ENCODE peak calls at places on chromosomes 7 and 10, in nine cellular contexts. J is uterus; E is heart left ventricle; H is kidney epithelial cell; B is GM12878; Y is AG04450; F is CD8-positive, alpha-beta T cell; O is Peyer's patch; Z is cardiac muscle cell. V is an unnamed sample.

GRCh38 chr10:131758942-131759315 is 141.9 kb upstream of the PPP2R2D start:
- DNase-seq in Z (no peak), F (no peak), B (no peak), Y (no peak), E (no peak), O (no peak), H (no peak), J (no peak), V (no peak)

GRCh38 chr7:35379481-35379880 is 125.6 kb upstream of the TBX20 start:
- DNase-seq in E (no peak), Y (no peak), J (no peak), B (no peak), H (no peak), F (no peak), O (peak; percentile 47), Z (no peak), V (peak; percentile 21)

GRCh38 chr7:641269-641671 is 85.2 kb upstream of the DNAAF5 start:
- DNase-seq in E (no peak), B (no peak), F (no peak), J (no peak), O (no peak), H (no peak), Y (no peak), Z (peak; percentile 23), V (no peak)

GRCh38 chr7:8135417-8135816 is 126.5 kb downstream of the ICA1 start:
- DNase-seq in Y (no peak), Z (no peak), J (no peak), O (no peak), F (no peak), B (no peak), H (no peak), E (no peak), V (no peak)

GRCh38 chr7:107154826-107155225 is 14.0 kb upstream of the HBP1 start:
- DNase-seq in J (no peak), O (no peak), Y (no peak), Z (no peak), E (no peak), F (no peak), B (no peak), H (no peak), V (no peak)

GRCh38 chr7:40470817-40471216 is 336.0 kb downstream of the SUGCT start:
- DNase-seq in Y (no peak), H (no peak), F (no peak), Z (no peak), O (no peak), J (no peak), B (no peak), E (no peak), V (no peak)

GRCh38 chr10:78296794-78297193 is 263.1 kb downstream of the RPS24 start:
- DNase-seq in Y (no peak), B (no peak), O (no peak), E (no peak), H (no peak), F (no peak), Z (no peak), J (no peak), V (no peak)

GRCh38 chr7:139730746-139731612 is 46.8 kb downstream of the HIPK2 start:
- DNase-seq in E (peak; percentile 68), F (peak; percentile 58), O (peak; percentile 90), Y (no peak), B (no peak), Z (peak; percentile 88), H (no peak), J (peak; percentile 50), V (no peak)

GRCh38 chr7:95730493-95731280 is 41.7 kb upstream of the DYNC1I1 start:
- DNase-seq in Y (no peak), Z (no peak), B (no peak), O (no peak), F (no peak), H (no peak), J (no peak), E (no peak), V (no peak)

GRCh38 chr10:5876181-5876768 is 13.4 kb downstream of the ANKRD16 start:
- DNase-seq in B (no peak), Z (peak; percentile 81), Y (no peak), O (no peak), J (no peak), E (no peak), F (no peak), H (no peak), V (no peak)
- H3K4me3 ChIP-seq in B (no peak overlapping the region), Z (no peak overlapping the region), Y (no peak overlapping the region), O (no peak overlapping the region), J (no peak overlapping the region), E (no peak overlapping the region), F (no peak overlapping the region), H (no peak overlapping the region), V (no peak overlapping the region)

GRCh38 chr7:77696643-77697534 is 630 bp downstream of the RSBN1L start:
- DNase-seq in J (peak; percentile 55), O (peak; percentile 72), Y (no peak), E (peak; percentile 51), Z (peak; percentile 60), F (peak; percentile 66), H (no peak), B (no peak), V (peak; percentile 64)
- TF ChIP-seq CTCF in J (no peak), O (no peak), Y (no peak), E (no peak), Z (no peak), F (no peak), H (no peak), B (no peak), V (no peak)

GRCh38 chr7:74307738-74308505 is 18.7 kb downstream of the CLIP2 start:
- DNase-seq in H (no peak), O (no peak), Z (no peak), Y (no peak), F (no peak), E (no peak), J (no peak), B (no peak), V (no peak)

GRCh38 chr7:74302745-74303221 is 13.6 kb downstream of the CLIP2 start:
- DNase-seq in Y (no peak), B (no peak), O (no peak), F (no peak), H (no peak), J (no peak), E (no peak), Z (no peak), V (no peak)

GRCh38 chr7:74305987-74306736 is 17.0 kb downstream of the CLIP2 start:
- DNase-seq in E (no peak), O (no peak), B (no peak), H (no peak), Y (no peak), J (no peak), Z (no peak), F (no peak), V (no peak)

GRCh38 chr7:74304550-74304949 is 15.3 kb downstream of the CLIP2 start:
- DNase-seq in J (no peak), O (no peak), E (no peak), Z (no peak), F (no peak), H (no peak), B (no peak), Y (no peak), V (no peak)

GRCh38 chr7:74306737-74307469 is 17.7 kb downstream of the CLIP2 start:
- DNase-seq in O (peak; percentile 59), E (peak; percentile 64), Z (peak; percentile 75), B (no peak), Y (no peak), F (no peak), J (peak; percentile 64), H (peak; percentile 55), V (no peak)
- H3K4me3 ChIP-seq in O (peak overlapping the region; percentile 29), E (peak overlapping the region; percentile 3), Z (no peak overlapping the region), B (peak overlapping the region; percentile 57), Y (no peak overlapping the region), F (peak overlapping the region; percentile 12), J (no peak overlapping the region), H (no peak overlapping the region), V (no peak overlapping the region)

GRCh38 chr7:148175512-148175911 is 415.1 kb upstream of the C7orf33 start:
- DNase-seq in F (no peak), B (no peak), Z (no peak), J (no peak), Y (no peak), O (no peak), E (no peak), H (no peak), V (no peak)
- TF ChIP-seq CTCF in F (no peak), B (no peak), Z (no peak), J (no peak), Y (no peak), O (no peak), E (no peak), H (no peak), V (no peak)

DNA sequence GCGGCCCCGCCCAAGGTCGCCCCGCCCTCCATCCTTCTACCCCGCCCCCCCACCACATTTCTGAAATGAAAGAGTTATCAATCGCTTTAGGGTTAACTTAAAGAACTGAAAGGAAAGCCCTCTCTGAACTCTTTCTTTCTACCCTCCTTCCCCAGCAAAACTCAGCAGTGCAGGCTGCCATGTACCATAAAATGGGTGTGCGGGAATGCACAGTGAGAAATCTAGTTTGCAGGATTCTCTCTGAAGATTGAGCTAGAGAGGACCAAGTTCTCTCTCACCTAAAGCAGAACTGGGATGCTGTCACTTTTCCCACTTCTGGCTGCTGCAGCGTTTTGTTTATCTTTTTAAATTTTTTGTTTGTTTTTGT is 151.6 kb upstream of the YAE1 start:
- DNase-seq in Y (no peak), J (no peak), O (no peak), F (no peak), B (no peak), H (no peak), Z (no peak), E (no peak), V (no peak)
- H3K4me3 ChIP-seq in Y (peak overlapping the region; percentile 63), J (peak overlapping the region; percentile 45), O (peak overlapping the region; percentile 54), F (peak overlapping the region; percentile 66), B (peak overlapping the region; percentile 66), H (peak overlapping the region; percentile 45), Z (peak overlapping the region; percentile 33), E (peak overlapping the region; percentile 58), V (no peak overlapping the region)

DNA sequence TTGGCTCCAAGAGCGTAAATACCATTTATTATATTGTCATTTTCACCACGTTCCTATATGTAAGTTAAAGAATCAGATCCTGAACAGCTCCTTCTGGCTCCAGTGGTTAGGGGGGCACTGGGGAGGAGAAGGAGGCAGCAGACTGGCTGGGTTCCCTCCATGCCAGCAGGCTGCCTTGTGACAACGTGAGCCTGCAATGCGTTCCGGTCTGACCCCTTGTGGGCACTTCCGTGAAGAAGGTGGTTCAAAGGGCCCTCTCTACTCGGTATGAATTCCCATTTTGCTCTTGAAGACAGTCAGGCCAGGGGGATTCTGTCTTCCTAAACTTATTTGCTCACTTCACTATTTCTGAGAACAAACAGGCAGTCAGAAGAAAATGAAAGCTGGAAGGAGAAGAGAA is 253.4 kb downstream of the BMPER start:
- DNase-seq in F (no peak), O (no peak), B (no peak), E (no peak), Z (no peak), Y (no peak), H (no peak), J (no peak), V (no peak)
- TF ChIP-seq CTCF in F (no peak), O (no peak), B (no peak), E (no peak), Z (peak; percentile 10), Y (peak; percentile 20), H (no peak), J (no peak), V (no peak)

V was measured in mucosa of descending colon.